ENCODE peak calls at places on chromosomes 3 and 15, in four cellular contexts. One of them, this sample, is unnamed.

GRCh38 chr3:193530231-193531165 is 24.2 kb downstream of the ATP13A4 start:
- DNase-seq in nephron progenitor cell: no peak
- DNase-seq in transverse colon: no peak
- DNase-seq in left lung: no peak
- DNase-seq in this sample: no peak

GRCh38 chr3:172194702-172195392 is 155.5 kb downstream of the FNDC3B start:
- DNase-seq in transverse colon: no peak
- DNase-seq in left lung: no peak
- DNase-seq in nephron progenitor cell: no peak
- DNase-seq in this sample: no peak

GRCh38 chr15:35690089-35690488 is 144.1 kb upstream of the DPH6 start:
- DNase-seq in nephron progenitor cell: no peak
- DNase-seq in left lung: no peak
- DNase-seq in transverse colon: no peak
- DNase-seq in this sample: no peak

GRCh38 chr3:45940004-45940780 is 3.1 kb upstream of the CXCR6 start:
- DNase-seq in left lung: no peak
- DNase-seq in nephron progenitor cell: no peak
- DNase-seq in transverse colon: no peak
- DNase-seq in this sample: no peak

GRCh38 chr3:162998205-162998604 is 1501.6 kb downstream of the OTOL1 start:
- DNase-seq in transverse colon: no peak
- DNase-seq in left lung: no peak
- DNase-seq in nephron progenitor cell: no peak
- DNase-seq in this sample: no peak

GRCh38 chr3:22819209-22819608 is 383.9 kb upstream of the UBE2E2 start:
- DNase-seq in left lung: no peak
- DNase-seq in transverse colon: no peak
- DNase-seq in nephron progenitor cell: no peak
- DNase-seq in this sample: no peak

GRCh38 chr3:71356272-71356671 is 227.3 kb downstream of the FOXP1 start:
- DNase-seq in nephron progenitor cell: no peak
- DNase-seq in transverse colon: no peak
- DNase-seq in left lung: no peak
- DNase-seq in this sample: no peak

GRCh38 chr3:190265795-190266194 is 56.5 kb downstream of the CLDN1 start:
- DNase-seq in transverse colon: peak
- DNase-seq in nephron progenitor cell: no peak
- DNase-seq in left lung: no peak
- DNase-seq in this sample: no peak

GRCh38 chr3:31213869-31214486 is 318.7 kb upstream of the STT3B start:
- DNase-seq in transverse colon: peak
- DNase-seq in nephron progenitor cell: no peak
- DNase-seq in left lung: no peak
- DNase-seq in this sample: no peak

GRCh38 chr15:34038404-34039179 is 412 bp downstream of the AVEN start:
- DNase-seq in left lung: peak
- DNase-seq in nephron progenitor cell: peak
- DNase-seq in transverse colon: peak
- DNase-seq in this sample: no peak

GRCh38 chr15:85427286-85428028 is 47.1 kb downstream of the AKAP13 start:
- DNase-seq in left lung: no peak
- DNase-seq in transverse colon: no peak
- DNase-seq in nephron progenitor cell: no peak
- DNase-seq in this sample: no peak

GRCh38 chr3:23046536-23046935 is 156.6 kb upstream of the UBE2E2 start:
- DNase-seq in left lung: no peak
- DNase-seq in nephron progenitor cell: no peak
- DNase-seq in transverse colon: no peak
- DNase-seq in this sample: no peak

GRCh38 chr3:148866261-148866660 is 1.2 kb downstream of the CPA3 start:
- DNase-seq in transverse colon: no peak
- DNase-seq in left lung: no peak
- DNase-seq in nephron progenitor cell: no peak
- DNase-seq in this sample: no peak

GRCh38 chr15:41961803-41962202 is 10.6 kb downstream of the EHD4 start:
- DNase-seq in transverse colon: no peak
- DNase-seq in left lung: no peak
- DNase-seq in nephron progenitor cell: no peak
- DNase-seq in this sample: no peak

GRCh38 chr3:69232447-69232846 is 110.1 kb upstream of the LMOD3 start:
- DNase-seq in nephron progenitor cell: no peak
- DNase-seq in transverse colon: no peak
- DNase-seq in left lung: no peak
- DNase-seq in this sample: no peak

GRCh38 chr15:32778391-32779176 is 60.8 kb downstream of the GREM1 start:
- DNase-seq in nephron progenitor cell: no peak
- DNase-seq in transverse colon: no peak
- DNase-seq in left lung: no peak
- DNase-seq in this sample: no peak

GRCh38 chr3:148329481-148330220 is 368.1 kb upstream of the AGTR1 start:
- DNase-seq in left lung: no peak
- DNase-seq in transverse colon: no peak
- DNase-seq in nephron progenitor cell: no peak
- DNase-seq in this sample: no peak

GRCh38 chr3:112010631-112011030 is 11.9 kb downstream of the TAGLN3 start:
- DNase-seq in transverse colon: no peak
- DNase-seq in left lung: no peak
- DNase-seq in nephron progenitor cell: no peak
- DNase-seq in this sample: no peak

GRCh38 chr3:169618894-169619792 is 44.4 kb downstream of the MECOM start:
- DNase-seq in left lung: no peak
- DNase-seq in nephron progenitor cell: peak
- DNase-seq in transverse colon: peak
- DNase-seq in this sample: no peak

GRCh38 chr3:135752851-135753250 is 212.7 kb upstream of the PPP2R3A start:
- DNase-seq in nephron progenitor cell: peak
- DNase-seq in transverse colon: no peak
- DNase-seq in left lung: no peak
- DNase-seq in this sample: no peak

GRCh38 chr3:45632956-45633355 is 38.4 kb downstream of the LIMD1 start:
- DNase-seq in transverse colon: no peak
- DNase-seq in left lung: no peak
- DNase-seq in nephron progenitor cell: no peak
- DNase-seq in this sample: no peak

GRCh38 chr3:58008140-58009025 is at the start of gene FLNB:
- DNase-seq in transverse colon: peak
- DNase-seq in left lung: peak
- DNase-seq in nephron progenitor cell: peak
- DNase-seq in this sample: peak

GRCh38 chr3:164851905-164852304 is 226.4 kb downstream of the SI start:
- DNase-seq in transverse colon: no peak
- DNase-seq in left lung: no peak
- DNase-seq in nephron progenitor cell: no peak
- DNase-seq in this sample: no peak

GRCh38 chr15:65044724-65045481 is at the start of gene SLC51B:
- DNase-seq in nephron progenitor cell: no peak
- DNase-seq in transverse colon: peak
- DNase-seq in left lung: no peak
- DNase-seq in this sample: no peak

GRCh38 chr3:30342319-30343060 is 263.9 kb upstream of the TGFBR2 start:
- DNase-seq in nephron progenitor cell: no peak
- DNase-seq in transverse colon: no peak
- DNase-seq in left lung: no peak
- DNase-seq in this sample: no peak

GRCh38 chr15:88490036-88490435 is 22.5 kb downstream of the MRPS11 start:
- DNase-seq in left lung: no peak
- DNase-seq in nephron progenitor cell: no peak
- DNase-seq in transverse colon: no peak
- DNase-seq in this sample: no peak

GRCh38 chr15:55279746-55280351 is 9.8 kb downstream of the RAB27A start:
- DNase-seq in nephron progenitor cell: no peak
- DNase-seq in transverse colon: peak
- DNase-seq in left lung: no peak
- DNase-seq in this sample: peak

GRCh38 chr3:126104742-126105605 is 21.1 kb upstream of the SLC41A3 start:
- DNase-seq in nephron progenitor cell: no peak
- DNase-seq in transverse colon: no peak
- DNase-seq in left lung: peak
- DNase-seq in this sample: peak

GRCh38 chr3:42831321-42831713 is 22.1 kb downstream of the ACKR2 start:
- DNase-seq in left lung: no peak
- DNase-seq in nephron progenitor cell: peak
- DNase-seq in transverse colon: peak
- DNase-seq in this sample: peak

GRCh38 chr3:14767245-14767593 is 51.5 kb upstream of the FGD5 start:
- DNase-seq in nephron progenitor cell: no peak
- DNase-seq in transverse colon: no peak
- DNase-seq in left lung: no peak
- DNase-seq in this sample: no peak

GRCh38 chr3:53187430-53187829 is 26.4 kb downstream of the PRKCD start:
- DNase-seq in transverse colon: no peak
- DNase-seq in left lung: no peak
- DNase-seq in nephron progenitor cell: no peak
- DNase-seq in this sample: peak

GRCh38 chr3:335250-335649 is 138.7 kb downstream of the CHL1 start:
- DNase-seq in transverse colon: no peak
- DNase-seq in nephron progenitor cell: no peak
- DNase-seq in left lung: no peak
- DNase-seq in this sample: no peak

GRCh38 chr3:330494-331115 is 134.0 kb downstream of the CHL1 start:
- DNase-seq in left lung: no peak
- DNase-seq in nephron progenitor cell: no peak
- DNase-seq in transverse colon: no peak
- DNase-seq in this sample: no peak

GRCh38 chr3:331881-332280 is 135.3 kb downstream of the CHL1 start:
- DNase-seq in nephron progenitor cell: no peak
- DNase-seq in left lung: no peak
- DNase-seq in transverse colon: no peak
- DNase-seq in this sample: no peak
- TF ChIP-seq CTCF in nephron progenitor cell: no peak
- TF ChIP-seq CTCF in left lung: no peak
- TF ChIP-seq CTCF in transverse colon: no peak
- TF ChIP-seq CTCF in this sample: no peak

GRCh38 chr3:25782938-25783660 is at the start of gene NGLY1:
- DNase-seq in nephron progenitor cell: peak
- DNase-seq in transverse colon: peak
- DNase-seq in left lung: peak
- DNase-seq in this sample: peak
- TF ChIP-seq CTCF in nephron progenitor cell: no peak
- TF ChIP-seq CTCF in transverse colon: peak
- TF ChIP-seq CTCF in left lung: no peak
- TF ChIP-seq CTCF in this sample: no peak

GRCh38 chr3:104907507-104907906 is 459.2 kb upstream of the ALCAM start:
- DNase-seq in nephron progenitor cell: no peak
- DNase-seq in left lung: no peak
- DNase-seq in transverse colon: no peak
- DNase-seq in this sample: no peak
- TF ChIP-seq CTCF in nephron progenitor cell: no peak
- TF ChIP-seq CTCF in left lung: no peak
- TF ChIP-seq CTCF in transverse colon: no peak
- TF ChIP-seq CTCF in this sample: no peak

GRCh38 chr3:9244495-9245183 is 4.8 kb downstream of the SRGAP3 start:
- DNase-seq in transverse colon: no peak
- DNase-seq in nephron progenitor cell: no peak
- DNase-seq in left lung: no peak
- DNase-seq in this sample: no peak
- TF ChIP-seq CTCF in transverse colon: no peak
- TF ChIP-seq CTCF in nephron progenitor cell: no peak
- TF ChIP-seq CTCF in left lung: no peak
- TF ChIP-seq CTCF in this sample: no peak

DNA sequence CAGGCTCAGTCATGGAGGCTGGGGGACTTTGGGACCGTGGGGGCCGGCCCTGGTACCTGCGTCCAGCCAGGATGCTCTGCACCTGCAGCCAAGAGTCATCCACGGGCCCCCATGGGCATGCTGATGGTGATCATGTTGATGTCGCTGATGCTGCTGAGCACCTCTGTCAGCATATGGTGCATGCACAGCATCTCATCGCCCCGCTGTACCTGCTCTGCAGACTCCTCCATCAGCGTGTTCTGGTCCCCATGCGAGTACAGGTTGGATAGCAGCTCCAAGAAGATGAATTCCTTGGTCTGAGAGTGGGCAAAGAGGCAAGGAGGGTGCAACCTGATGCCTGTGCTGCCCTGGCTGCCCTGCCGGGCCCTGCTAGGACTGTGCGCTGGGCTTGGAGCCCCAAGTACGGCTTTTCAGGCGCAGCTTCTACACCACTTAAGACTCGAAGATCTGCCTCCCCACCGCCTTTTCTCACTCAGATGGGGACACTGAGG is 7.2 kb downstream of the RPS17 start:
- DNase-seq in transverse colon: no peak
- DNase-seq in nephron progenitor cell: no peak
- DNase-seq in left lung: no peak
- DNase-seq in this sample: no peak
- TF ChIP-seq CTCF in transverse colon: no peak
- TF ChIP-seq CTCF in nephron progenitor cell: no peak
- TF ChIP-seq CTCF in left lung: no peak
- TF ChIP-seq CTCF in this sample: no peak

GRCh38 chr15:79804833-79805232 is 92.0 kb downstream of the MTHFS start:
- DNase-seq in nephron progenitor cell: no peak
- DNase-seq in left lung: no peak
- DNase-seq in transverse colon: no peak
- DNase-seq in this sample: no peak
- TF ChIP-seq CTCF in nephron progenitor cell: no peak
- TF ChIP-seq CTCF in left lung: no peak
- TF ChIP-seq CTCF in transverse colon: no peak
- TF ChIP-seq CTCF in this sample: no peak

GRCh38 chr15:31457161-31457560 is 130.5 kb downstream of the KLF13 start:
- DNase-seq in nephron progenitor cell: no peak
- DNase-seq in transverse colon: no peak
- DNase-seq in left lung: no peak
- DNase-seq in this sample: no peak

GRCh38 chr15:31457631-31458526 is 131.2 kb downstream of the KLF13 start:
- DNase-seq in nephron progenitor cell: no peak
- DNase-seq in left lung: no peak
- DNase-seq in transverse colon: no peak
- DNase-seq in this sample: no peak

GRCh38 chr15:31453558-31454318 is 127.1 kb downstream of the KLF13 start:
- DNase-seq in left lung: no peak
- DNase-seq in nephron progenitor cell: no peak
- DNase-seq in transverse colon: peak
- DNase-seq in this sample: no peak

GRCh38 chr15:31456329-31457060 is 129.9 kb downstream of the KLF13 start:
- DNase-seq in left lung: no peak
- DNase-seq in nephron progenitor cell: no peak
- DNase-seq in transverse colon: no peak
- DNase-seq in this sample: no peak

GRCh38 chr15:31455499-31455898 is 128.9 kb downstream of the KLF13 start:
- DNase-seq in transverse colon: no peak
- DNase-seq in left lung: no peak
- DNase-seq in nephron progenitor cell: no peak
- DNase-seq in this sample: no peak
- TF ChIP-seq CTCF in transverse colon: no peak
- TF ChIP-seq CTCF in left lung: no peak
- TF ChIP-seq CTCF in nephron progenitor cell: no peak
- TF ChIP-seq CTCF in this sample: peak